ENCODE peak calls at places on chromosomes 16 and 17, in four cellular contexts. D, V, K and T are unnamed samples.

GRCh38 chr17:8965394-8966168 is at the start of gene PIK3R5:
- DNase-seq in K (no peak), D (no peak), V (peak), T (peak)

GRCh38 chr16:80518436-80518835 is 22.4 kb upstream of the DYNLRB2 start:
- DNase-seq in V (no peak), K (no peak), D (no peak), T (no peak)

GRCh38 chr16:14629612-14629918 is 495 bp downstream of the PARN start:
- DNase-seq in K (no peak), V (peak), D (no peak), T (no peak)

GRCh38 chr17:78415821-78416301 is 37.4 kb downstream of the PGS1 start:
- DNase-seq in D (no peak), K (no peak), V (no peak), T (no peak)

GRCh38 chr17:43556292-43556691 is 10.2 kb upstream of the ETV4 start:
- DNase-seq in D (peak), V (peak), K (no peak), T (no peak)

GRCh38 chr17:72090108-72090507 is 30.7 kb upstream of the SOX9 start:
- DNase-seq in K (peak), D (no peak), V (no peak), T (no peak)

GRCh38 chr16:68972720-68973119 is 129.4 kb downstream of the TANGO6 start:
- DNase-seq in D (peak), V (peak), K (no peak), T (peak)

GRCh38 chr17:28901866-28902818 is 737 bp downstream of the DHRS13 start:
- DNase-seq in K (no peak), D (peak), V (peak), T (no peak)

GRCh38 chr17:64502021-64502420 is 4.1 kb downstream of the DDX5 start:
- DNase-seq in V (no peak), K (no peak), D (no peak), T (no peak)

GRCh38 chr17:64503821-64504768 is 2.0 kb downstream of the DDX5 start:
- DNase-seq in K (no peak), D (no peak), V (no peak), T (no peak)

GRCh38 chr17:64500923-64501765 is 4.3 kb upstream of the POLG2 start:
- DNase-seq in K (no peak), D (no peak), V (no peak), T (no peak)

GRCh38 chr17:64503341-64503740 is 2.7 kb downstream of the DDX5 start:
- DNase-seq in K (no peak), D (no peak), V (no peak), T (no peak)

DNA sequence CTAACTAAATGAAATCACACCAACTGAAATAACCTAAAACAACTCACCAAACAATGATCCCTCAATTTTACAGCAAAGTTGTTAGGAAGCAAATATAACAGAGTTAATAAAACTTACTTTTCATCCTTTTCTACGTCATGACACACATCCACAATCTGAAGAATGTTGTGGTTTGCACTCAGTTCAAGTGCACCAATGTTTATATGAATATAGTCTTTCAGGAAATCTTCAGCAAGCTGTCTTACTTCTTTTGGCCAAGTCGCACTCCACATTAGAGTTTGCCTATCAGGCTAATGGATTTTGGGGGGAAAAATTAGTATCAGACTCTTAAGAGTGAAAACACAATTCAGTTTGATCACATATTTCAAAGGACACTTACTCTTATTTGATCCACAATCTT is 3.3 kb downstream of the DDX5 start:
- DNase-seq in V (no peak), D (no peak), K (no peak), T (no peak)
- TF ChIP-seq NR3C1 in V (no peak), D (no peak), K (no peak), T (no peak)

GRCh38 chr16:10045291-10045775 is 136.9 kb downstream of the GRIN2A start:
- DNase-seq in V (no peak), K (no peak), D (no peak), T (no peak)
- TF ChIP-seq NR3C1 in V (no peak), K (no peak), D (no peak), T (no peak)

DNA sequence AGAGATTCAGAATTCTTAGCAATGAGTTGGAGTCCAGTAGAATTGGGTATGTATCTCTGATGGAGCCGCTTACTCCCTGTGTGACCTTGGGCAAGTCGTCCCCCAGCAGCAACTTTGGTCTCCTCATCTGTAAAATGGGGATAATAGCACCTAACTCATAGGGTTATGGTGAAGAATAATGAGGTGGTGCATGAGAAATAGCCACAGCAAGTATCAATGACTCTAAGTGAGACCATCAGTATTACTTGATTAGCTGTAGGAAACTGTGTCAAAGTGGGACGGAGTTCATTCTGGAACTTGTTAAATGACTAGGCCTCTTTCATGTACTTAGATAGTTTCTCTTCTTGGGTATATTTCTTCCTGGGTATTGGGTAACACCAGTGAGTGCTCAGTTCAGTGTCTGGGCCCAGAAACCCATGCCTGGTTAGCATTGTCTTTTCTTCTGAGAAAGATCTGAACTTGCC is 6.4 kb downstream of the PRKCB start:
- DNase-seq in D (no peak), K (no peak), V (no peak), T (no peak)
- TF ChIP-seq NR3C1 in D (no peak), K (no peak), V (no peak), T (no peak)

GRCh38 chr16:10122546-10122945 is 59.7 kb downstream of the GRIN2A start:
- DNase-seq in K (peak), D (peak), V (peak), T (peak)
- TF ChIP-seq NR3C1 in K (no peak), D (no peak), V (no peak), T (no peak)